ENCODE peak calls at places on chromosome 9, in four cellular contexts. F is body of pancreas; K is aorta; V is CD8-positive, alpha-beta T cell. U is an unnamed sample.

GRCh38 chr9:8917978-8918739 is 1118.6 kb upstream of the DMAC1 start:
- DNase-seq in F (no peak), K (no peak), V (no peak), U (no peak)

GRCh38 chr9:82991684-82992083 is 71.3 kb downstream of the RASEF start:
- DNase-seq in K (no peak), F (no peak), V (no peak), U (peak; percentile 15)

GRCh38 chr9:104232781-104233341 is 138.8 kb downstream of the SMC2 start:
- DNase-seq in K (no peak), V (no peak), F (no peak), U (no peak)

GRCh38 chr9:123305879-123306278 is 37.5 kb upstream of the STRBP start:
- DNase-seq in V (no peak), K (peak; percentile 41), F (no peak), U (no peak)

GRCh38 chr9:115250646-115251045 is 132.7 kb upstream of the TNC start:
- DNase-seq in K (no peak), F (no peak), V (no peak), U (peak; percentile 4)

GRCh38 chr9:132609829-132610228 is 27.4 kb downstream of the BARHL1 start:
- DNase-seq in V (no peak), F (no peak), K (no peak), U (no peak)

GRCh38 chr9:136048560-136049411 is 46.3 kb downstream of the NACC2 start:
- DNase-seq in V (no peak), K (no peak), F (no peak), U (no peak)

GRCh38 chr9:138047469-138048040 is 170.0 kb downstream of the CACNA1B start:
- DNase-seq in K (no peak), F (no peak), V (no peak), U (no peak)

GRCh38 chr9:38421498-38422211 is 2.6 kb downstream of the IGFBPL1 start:
- DNase-seq in F (no peak), K (no peak), V (no peak), U (no peak)

GRCh38 chr9:70110194-70111041 is 66.8 kb downstream of the MAMDC2 start:
- DNase-seq in K (no peak), F (no peak), V (no peak), U (no peak)

GRCh38 chr9:103798620-103799019 is 295.5 kb upstream of the SMC2 start:
- DNase-seq in F (no peak), V (no peak), K (no peak), U (peak; percentile 15)

GRCh38 chr9:22381170-22381569 is 65.5 kb upstream of the DMRTA1 start:
- DNase-seq in V (no peak), F (no peak), K (no peak), U (no peak)

GRCh38 chr9:70091103-70091502 is 47.5 kb downstream of the MAMDC2 start:
- DNase-seq in K (no peak), F (no peak), V (no peak), U (no peak)

GRCh38 chr9:10268500-10269485 is 344.0 kb downstream of the PTPRD start:
- DNase-seq in V (no peak), K (no peak), F (peak; percentile 55), U (no peak)

GRCh38 chr9:129750010-129750409 is 2.8 kb downstream of the PTGES start:
- DNase-seq in K (no peak), F (no peak), V (no peak), U (no peak)

GRCh38 chr9:18759836-18760235 is 273.2 kb downstream of the SAXO1 start:
- DNase-seq in K (no peak), F (no peak), V (no peak), U (no peak)

GRCh38 chr9:18718393-18718792 is 244.4 kb downstream of the ADAMTSL1 start:
- DNase-seq in F (no peak), V (no peak), K (no peak), U (no peak)

GRCh38 chr9:107213561-107214028 is 69.5 kb upstream of the RAD23B start:
- DNase-seq in V (no peak), K (no peak), F (no peak), U (peak; percentile 40)

GRCh38 chr9:88025411-88026132 is 51.2 kb upstream of the CDK20 start:
- DNase-seq in K (no peak), F (no peak), V (no peak), U (no peak)

GRCh38 chr9:97304586-97304985 is 2.9 kb upstream of the CCDC180 start:
- DNase-seq in K (no peak), V (no peak), F (no peak), U (no peak)

GRCh38 chr9:129140397-129141065 is 29.3 kb downstream of the PTPA start:
- DNase-seq in F (peak; percentile 50), V (no peak), K (no peak), U (peak; percentile 45)

GRCh38 chr9:123283455-123283854 is 15.1 kb upstream of the STRBP start:
- DNase-seq in K (no peak), V (no peak), F (no peak), U (no peak)

GRCh38 chr9:108367188-108367587 is 488.6 kb downstream of the ACTL7B start:
- DNase-seq in K (no peak), V (no peak), F (no peak), U (no peak)

GRCh38 chr9:9612270-9612669 is 1000.5 kb downstream of the PTPRD start:
- DNase-seq in F (no peak), K (no peak), V (no peak), U (peak; percentile 24)

GRCh38 chr9:27487128-27487527 is 37.0 kb upstream of the IFNK start:
- DNase-seq in F (no peak), K (no peak), V (no peak), U (no peak)

GRCh38 chr9:93297659-93298497 is 113.9 kb downstream of the WNK2 start:
- DNase-seq in K (no peak), F (no peak), V (no peak), U (peak; percentile 40)

GRCh38 chr9:132547976-132548730 is 34.3 kb upstream of the BARHL1 start:
- DNase-seq in F (no peak), V (no peak), K (peak; percentile 55), U (no peak)

GRCh38 chr9:108546223-108546622 is 309.6 kb downstream of the ACTL7B start:
- DNase-seq in V (no peak), K (no peak), F (no peak), U (no peak)

GRCh38 chr9:101028346-101029299 is at the start of gene PLPPR1:
- DNase-seq in V (no peak), F (peak; percentile 89), K (peak; percentile 73), U (peak; percentile 64)

GRCh38 chr9:136532799-136533774 is 12.8 kb downstream of the NOTCH1 start:
- DNase-seq in K (no peak), F (no peak), V (peak; percentile 82), U (peak; percentile 57)

GRCh38 chr9:115653231-115653630 is 500.4 kb upstream of the PAPPA start:
- DNase-seq in V (no peak), K (no peak), F (no peak), U (no peak)

GRCh38 chr9:78325343-78325742 is 28.4 kb downstream of the PSAT1 start:
- DNase-seq in F (peak; percentile 83), K (no peak), V (no peak), U (peak; percentile 68)

GRCh38 chr9:76761448-76761847 is 2.8 kb upstream of the PCA3 start:
- DNase-seq in F (no peak), K (no peak), V (no peak), U (peak; percentile 28)

GRCh38 chr9:129481824-129482511 is 138.9 kb downstream of the C9orf50 start:
- DNase-seq in F (peak; percentile 40), V (no peak), K (peak; percentile 83), U (no peak)

GRCh38 chr9:111873901-111874300 is 22.7 kb upstream of the UGCG start:
- DNase-seq in V (no peak), K (no peak), F (no peak), U (no peak)

GRCh38 chr9:90100014-90100413 is 495.2 kb downstream of the GADD45G start:
- DNase-seq in K (no peak), V (no peak), F (no peak), U (no peak)

GRCh38 chr9:130898552-130898852 is 1.9 kb upstream of the QRFP start:
- DNase-seq in F (no peak), V (no peak), K (no peak), U (peak; percentile 43)

GRCh38 chr9:126450537-126451205 is 124.0 kb downstream of the MVB12B start:
- DNase-seq in K (no peak), V (no peak), F (no peak), U (no peak)

GRCh38 chr9:70901741-70902140 is 219.7 kb downstream of the TRPM3 start:
- DNase-seq in K (no peak), F (no peak), V (no peak), U (peak; percentile 66)

GRCh38 chr9:35070823-35071813 is 1.3 kb downstream of the VCP start:
- DNase-seq in F (peak; percentile 50), V (no peak), K (no peak), U (peak; percentile 31)
- H3K4me3 ChIP-seq in F (peak overlapping the region; percentile 78), V (peak overlapping the region; percentile 93), K (peak overlapping the region; percentile 61), U (peak overlapping the region; percentile 94)

GRCh38 chr9:127884427-127884911 is 7.0 kb upstream of the AK1 start:
- DNase-seq in F (peak; percentile 81), K (peak; percentile 85), V (no peak), U (peak; percentile 12)
- H3K27ac ChIP-seq in F (peak overlapping the region; percentile 82), K (no peak overlapping the region), V (no peak overlapping the region), U (no peak overlapping the region)

GRCh38 chr9:113931140-113931539 is 55.0 kb downstream of the ZNF618 start:
- DNase-seq in K (no peak), V (no peak), F (no peak), U (no peak)
- H3K9me3 ChIP-seq in K (no peaks in the 10 kb centered on the region), V (no peaks in the 10 kb centered on the region), F (peaks cover 9% of the 10 kb centered on the region), U (no peaks in the 10 kb centered on the region)

DNA sequence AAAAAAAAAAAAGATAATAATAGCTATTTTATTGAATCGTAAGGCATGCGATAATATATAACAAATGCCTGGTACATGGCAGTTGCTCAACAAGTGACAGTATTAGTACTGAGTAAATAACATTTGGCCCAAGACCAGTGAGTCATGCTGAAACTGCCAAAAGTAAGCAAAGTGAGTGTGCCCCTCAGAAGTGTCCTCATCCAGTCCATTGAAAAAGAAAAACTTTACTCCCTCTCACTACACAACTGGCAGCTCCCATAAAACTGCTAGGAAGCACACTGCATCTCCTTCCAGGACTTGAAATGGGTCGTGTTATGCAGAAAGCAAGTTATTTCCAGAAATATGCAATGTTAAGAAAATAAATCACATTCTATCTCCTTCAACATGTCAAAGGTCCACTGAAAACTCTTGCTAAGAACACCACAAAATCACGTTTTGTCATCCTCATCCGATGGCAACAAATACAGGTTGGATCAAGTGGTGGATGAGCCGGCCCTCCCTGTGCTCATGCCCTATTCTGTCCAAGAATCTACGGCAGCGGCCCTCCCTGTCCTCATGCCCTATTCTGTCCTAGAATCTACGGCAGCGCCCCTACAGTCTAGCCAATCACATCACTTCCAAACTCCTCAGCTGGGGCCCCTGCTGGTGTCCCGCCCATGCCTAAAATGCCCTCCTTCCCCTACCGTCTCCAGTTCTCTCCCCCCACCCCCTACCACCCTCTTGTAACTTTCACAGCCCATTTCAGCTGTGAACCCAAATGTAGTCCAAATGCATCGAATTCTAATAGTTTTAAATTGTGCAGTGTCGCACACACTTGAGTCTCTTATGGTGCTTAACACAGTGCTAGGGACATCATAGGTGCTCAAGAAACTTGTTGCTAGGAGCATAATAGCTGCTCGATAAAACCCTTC is 12.5 kb downstream of the PTCH1 start:
- DNase-seq in V (no peak), K (no peak), F (peak; percentile 23), U (no peak)
- H3K4me3 ChIP-seq in V (no peak overlapping the region), K (no peak overlapping the region), F (no peak overlapping the region), U (no peak overlapping the region)

GRCh38 chr9:127855522-127855921 is 1.1 kb upstream of the ENG start:
- DNase-seq in K (no peak), V (no peak), F (no peak), U (no peak)
- H3K27ac ChIP-seq in K (peak overlapping the region; percentile 0), V (no peak overlapping the region), F (no peak overlapping the region), U (peak overlapping the region; percentile 65)